ENCODE peak calls at places on chromosomes 12 and 14, in nine cellular contexts. J is brain microvascular endothelial cell, O is psoas muscle, W is left ventricle myocardium inferior, H is cardiac muscle cell, F is astrocyte of the spinal cord, B is fibroblast of the aortic adventitia, S is A549, Y is fibroblast of lung. U is an unnamed sample.

GRCh38 chr12:41486718-41487117 is 298.6 kb downstream of the PDZRN4 start:
- DNase-seq in J (peak), O (no peak), W (no peak), H (no peak), F (peak), B (no peak), S (no peak), Y (peak), U (peak)

GRCh38 chr12:66516133-66516532 is 162.7 kb downstream of the GRIP1 start:
- DNase-seq in J (peak), O (no peak), W (no peak), H (no peak), F (peak), B (no peak), S (no peak), Y (peak), U (no peak)

GRCh38 chr14:103290056-103290455 is 44.0 kb upstream of the EIF5 start:
- DNase-seq in J (no peak), O (no peak), W (no peak), H (no peak), F (no peak), B (no peak), S (no peak), Y (no peak), U (no peak)

GRCh38 chr12:31597066-31597465 is 6.1 kb upstream of the DENND5B start:
- DNase-seq in J (no peak), O (no peak), W (no peak), H (no peak), F (no peak), B (no peak), S (no peak), Y (no peak), U (no peak)

GRCh38 chr14:74977164-74977900 is 21.9 kb upstream of the PGF start:
- DNase-seq in J (no peak), O (no peak), W (no peak), H (no peak), F (no peak), B (no peak), S (no peak), Y (no peak), U (no peak)

GRCh38 chr12:106975098-106975497 is 11.8 kb downstream of the MTERF2 start:
- DNase-seq in J (no peak), O (no peak), W (no peak), H (no peak), F (no peak), B (no peak), S (no peak), Y (no peak), U (no peak)

GRCh38 chr12:131828671-131829350 is 618 bp downstream of the MMP17 start:
- DNase-seq in J (no peak), O (no peak), W (no peak), H (peak), F (no peak), B (no peak), S (no peak), Y (no peak), U (no peak)

GRCh38 chr14:96502621-96503251 is 554 bp downstream of the PAPOLA start:
- DNase-seq in J (peak), O (peak), W (peak), H (peak), F (peak), B (peak), S (peak), Y (peak), U (no peak)

GRCh38 chr12:3137268-3137761 is 60.1 kb downstream of the TSPAN9 start:
- DNase-seq in J (no peak), O (peak), W (peak), H (peak), F (peak), B (peak), S (peak), Y (peak), U (no peak)

GRCh38 chr14:101071493-101071891 is 168.0 kb upstream of the RTL1 start:
- DNase-seq in J (no peak), O (no peak), W (no peak), H (no peak), F (no peak), B (no peak), S (no peak), Y (no peak), U (no peak)

GRCh38 chr12:10673660-10674384 is at the start of gene STYK1:
- DNase-seq in J (no peak), O (peak), W (peak), H (peak), F (peak), B (peak), S (peak), Y (peak), U (no peak)

GRCh38 chr12:17097674-17098073 is 491.7 kb upstream of the LMO3 start:
- DNase-seq in J (no peak), O (no peak), W (no peak), H (no peak), F (no peak), B (no peak), S (no peak), Y (no peak), U (no peak)

GRCh38 chr14:104132981-104133380 is 5.4 kb upstream of the KIF26A start:
- DNase-seq in J (no peak), O (peak), W (peak), H (peak), F (no peak), B (no peak), S (no peak), Y (no peak), U (no peak)

GRCh38 chr14:48568688-48569087 is 893.3 kb upstream of the MDGA2 start:
- DNase-seq in J (peak), O (no peak), W (no peak), H (no peak), F (no peak), B (no peak), S (no peak), Y (peak), U (no peak)

GRCh38 chr12:1798734-1799067 is 21.7 kb upstream of the LRTM2 start:
- DNase-seq in J (no peak), O (no peak), W (no peak), H (no peak), F (no peak), B (no peak), S (no peak), Y (no peak), U (no peak)

GRCh38 chr12:70645494-70646317 is 8.5 kb upstream of the PTPRB start:
- DNase-seq in J (peak), O (peak), W (peak), H (no peak), F (peak), B (peak), S (peak), Y (peak), U (peak)

GRCh38 chr14:51652168-51653095 is 722 bp downstream of the FRMD6 start:
- DNase-seq in J (no peak), O (no peak), W (peak), H (no peak), F (peak), B (peak), S (peak), Y (peak), U (no peak)

GRCh38 chr12:110670161-110670701 is 18.7 kb downstream of the HVCN1 start:
- DNase-seq in J (no peak), O (no peak), W (no peak), H (no peak), F (no peak), B (no peak), S (no peak), Y (no peak), U (no peak)

GRCh38 chr12:26787125-26787495 is 45.9 kb downstream of the ITPR2 start:
- DNase-seq in J (peak), O (no peak), W (no peak), H (no peak), F (peak), B (peak), S (no peak), Y (peak), U (peak)

GRCh38 chr12:10771132-10771733 is 31.2 kb downstream of the TAS2R7 start:
- DNase-seq in J (peak), O (no peak), W (no peak), H (peak), F (peak), B (peak), S (peak), Y (peak), U (no peak)

GRCh38 chr12:15336772-15337553 is 14.7 kb downstream of the PTPRO start:
- DNase-seq in J (peak), O (no peak), W (no peak), H (no peak), F (peak), B (peak), S (no peak), Y (peak), U (no peak)

GRCh38 chr12:109606261-109607028 is 32.9 kb downstream of the MVK start:
- DNase-seq in J (no peak), O (no peak), W (peak), H (peak), F (peak), B (no peak), S (no peak), Y (no peak), U (peak)

GRCh38 chr14:104389326-104390220 is 190.0 kb upstream of the C14orf180 start:
- DNase-seq in J (no peak), O (no peak), W (no peak), H (no peak), F (no peak), B (no peak), S (no peak), Y (no peak), U (no peak)

GRCh38 chr14:103123634-103124500 is 606 bp downstream of the TNFAIP2 start:
- DNase-seq in J (no peak), O (peak), W (peak), H (no peak), F (no peak), B (peak), S (no peak), Y (no peak), U (no peak)

GRCh38 chr14:102589761-102590290 is 2.6 kb upstream of the RCOR1 start:
- DNase-seq in J (no peak), O (no peak), W (no peak), H (no peak), F (no peak), B (no peak), S (no peak), Y (no peak), U (no peak)

GRCh38 chr14:77323571-77323970 is 2.7 kb downstream of the GSTZ1 start:
- DNase-seq in J (no peak), O (no peak), W (no peak), H (no peak), F (no peak), B (no peak), S (no peak), Y (no peak), U (no peak)

GRCh38 chr14:77324816-77325745 is 4.2 kb downstream of the GSTZ1 start:
- DNase-seq in J (no peak), O (no peak), W (no peak), H (no peak), F (no peak), B (no peak), S (no peak), Y (no peak), U (no peak)

GRCh38 chr14:77327111-77327510 is 6.3 kb downstream of the GSTZ1 start:
- DNase-seq in J (no peak), O (no peak), W (no peak), H (no peak), F (no peak), B (no peak), S (no peak), Y (no peak), U (no peak)

GRCh38 chr14:77324289-77324688 is 3.5 kb downstream of the GSTZ1 start:
- DNase-seq in J (no peak), O (no peak), W (no peak), H (no peak), F (no peak), B (no peak), S (no peak), Y (no peak), U (no peak)

GRCh38 chr14:77325746-77326094 is 4.9 kb downstream of the GSTZ1 start:
- DNase-seq in J (no peak), O (no peak), W (no peak), H (no peak), F (no peak), B (no peak), S (no peak), Y (no peak), U (no peak)
- TF ChIP-seq CTCF in J (no peak), O (no peak), W (no peak), H (no peak), F (no peak), B (no peak), S (no peak), Y (no peak), U (no peak)

GRCh38 chr12:12979151-12979550 is 20.9 kb downstream of the HEBP1 start:
- DNase-seq in J (peak), O (no peak), W (no peak), H (no peak), F (no peak), B (peak), S (no peak), Y (no peak), U (no peak)
- H3K4me3 ChIP-seq in J (no peak), O (no peak), W (no peak), H (no peak), F (no peak), B (no peak), S (no peak), Y (no peak), U (no peak)

GRCh38 chr12:122935318-122935717 is 30.9 kb downstream of the ABCB9 start:
- DNase-seq in J (no peak), O (no peak), W (no peak), H (peak), F (no peak), B (no peak), S (no peak), Y (no peak), U (no peak)

GRCh38 chr12:122928891-122929538 is 33.1 kb upstream of the VPS37B start:
- DNase-seq in J (no peak), O (no peak), W (no peak), H (no peak), F (no peak), B (no peak), S (no peak), Y (no peak), U (no peak)

GRCh38 chr12:122929812-122930211 is 33.9 kb upstream of the VPS37B start:
- DNase-seq in J (no peak), O (no peak), W (no peak), H (no peak), F (no peak), B (no peak), S (no peak), Y (no peak), U (no peak)

GRCh38 chr12:122934722-122935121 is 31.5 kb downstream of the ABCB9 start:
- DNase-seq in J (no peak), O (no peak), W (no peak), H (no peak), F (no peak), B (no peak), S (no peak), Y (no peak), U (no peak)

GRCh38 chr12:122932207-122932606 is 34.1 kb downstream of the ABCB9 start:
- DNase-seq in J (no peak), O (no peak), W (no peak), H (no peak), F (no peak), B (no peak), S (no peak), Y (no peak), U (no peak)
- TF ChIP-seq CTCF in J (no peak), O (no peak), W (no peak), H (no peak), F (no peak), B (no peak), S (no peak), Y (no peak), U (no peak)

DNA sequence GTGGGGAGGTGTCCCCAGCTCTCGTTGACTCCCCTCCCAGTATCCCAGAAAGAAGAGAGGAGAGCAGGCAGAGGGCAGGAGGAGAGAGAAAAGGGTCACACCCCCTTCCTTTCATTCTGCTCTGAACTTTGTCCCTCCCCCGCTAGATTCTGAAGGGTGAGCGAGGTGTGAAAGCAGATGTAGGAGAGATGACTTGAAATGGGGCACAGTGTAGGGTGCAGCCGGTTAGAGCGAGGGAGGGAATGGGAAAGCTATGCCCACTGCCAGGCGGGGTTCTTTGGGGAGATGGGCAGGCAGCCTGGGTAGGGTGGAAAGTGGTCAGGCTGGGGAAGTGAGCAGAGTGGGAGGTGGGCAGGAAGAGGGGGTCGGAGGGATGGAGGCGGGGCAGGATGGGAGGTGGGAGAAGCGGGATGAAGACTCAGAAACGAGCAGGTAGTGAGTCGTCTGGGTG is 11.6 kb upstream of the CALCOCO1 start:
- DNase-seq in J (no peak), O (no peak), W (no peak), H (no peak), F (no peak), B (no peak), S (no peak), Y (no peak), U (no peak)
- H3K4me3 ChIP-seq in J (no peak), O (no peak), W (no peak), H (no peak), F (no peak), B (no peak), S (no peak), Y (no peak), U (no peak)

DNA sequence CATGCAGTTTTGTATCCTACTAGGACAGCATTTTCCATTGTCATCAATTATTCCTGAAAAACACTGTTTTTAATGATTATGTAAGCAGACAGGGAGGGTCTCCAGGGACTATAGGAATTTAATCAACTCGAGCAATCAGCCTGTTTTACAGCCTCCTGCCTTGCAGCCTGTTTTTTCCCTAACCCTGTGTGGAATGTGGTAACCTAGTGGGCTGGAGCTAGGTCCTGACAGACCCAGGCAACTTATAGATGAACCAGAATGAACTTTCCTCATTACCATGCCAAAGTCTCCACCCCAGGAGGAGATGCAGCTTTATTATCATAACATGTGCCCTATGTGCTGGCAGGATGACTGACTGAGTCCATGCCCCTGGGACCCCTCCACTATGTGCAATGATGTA is 375.1 kb downstream of the BMP4 start:
- DNase-seq in J (no peak), O (no peak), W (no peak), H (no peak), F (no peak), B (no peak), S (no peak), Y (no peak), U (no peak)
- TF ChIP-seq CTCF in J (no peak), O (no peak), W (no peak), H (no peak), F (no peak), B (no peak), S (no peak), Y (no peak), U (no peak)

DNA sequence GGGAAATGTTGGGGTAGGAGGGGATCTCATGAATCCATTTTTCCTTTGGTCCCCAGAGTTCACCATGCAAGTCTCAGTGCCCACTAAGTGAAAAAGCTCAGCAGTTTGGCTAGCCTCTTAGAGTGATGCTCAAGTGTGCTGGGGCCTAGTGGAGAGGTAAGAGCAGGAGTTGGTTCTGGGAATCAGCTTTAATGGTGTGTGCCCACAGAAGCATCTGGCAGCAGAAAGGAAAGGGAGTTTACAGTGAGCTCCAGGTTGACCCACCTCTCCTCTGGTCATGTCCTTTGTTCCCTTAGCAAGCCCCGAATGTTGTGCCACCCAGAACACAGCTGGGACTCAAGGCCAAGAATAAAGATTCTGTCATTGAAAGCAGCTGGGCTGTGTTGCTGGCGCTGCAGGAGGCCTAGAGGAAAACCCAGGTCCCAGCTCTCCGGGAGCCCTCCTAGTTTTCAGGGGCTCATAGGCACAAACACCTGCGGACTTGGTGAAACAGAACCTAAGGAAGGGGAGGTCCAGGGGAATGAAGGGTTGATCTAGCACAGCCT is 320.8 kb downstream of the ZFP36L1 start:
- DNase-seq in J (no peak), O (no peak), W (no peak), H (no peak), F (no peak), B (no peak), S (no peak), Y (no peak), U (no peak)
- H3K4me3 ChIP-seq in J (no peak), O (no peak), W (no peak), H (no peak), F (no peak), B (no peak), S (no peak), Y (no peak), U (no peak)

GRCh38 chr12:52380271-52380694 is 5.2 kb downstream of the KRT84 start:
- DNase-seq in J (peak), O (no peak), W (no peak), H (peak), F (peak), B (peak), S (peak), Y (no peak), U (no peak)

GRCh38 chr12:52382854-52383253 is 2.6 kb downstream of the KRT84 start:
- DNase-seq in J (no peak), O (no peak), W (no peak), H (no peak), F (no peak), B (no peak), S (no peak), Y (no peak), U (no peak)

GRCh38 chr12:52379536-52379935 is 5.9 kb downstream of the KRT84 start:
- DNase-seq in J (no peak), O (no peak), W (no peak), H (no peak), F (no peak), B (no peak), S (no peak), Y (no peak), U (no peak)

GRCh38 chr12:52383331-52383730 is 2.1 kb downstream of the KRT84 start:
- DNase-seq in J (no peak), O (no peak), W (no peak), H (no peak), F (no peak), B (no peak), S (no peak), Y (no peak), U (no peak)

DNA sequence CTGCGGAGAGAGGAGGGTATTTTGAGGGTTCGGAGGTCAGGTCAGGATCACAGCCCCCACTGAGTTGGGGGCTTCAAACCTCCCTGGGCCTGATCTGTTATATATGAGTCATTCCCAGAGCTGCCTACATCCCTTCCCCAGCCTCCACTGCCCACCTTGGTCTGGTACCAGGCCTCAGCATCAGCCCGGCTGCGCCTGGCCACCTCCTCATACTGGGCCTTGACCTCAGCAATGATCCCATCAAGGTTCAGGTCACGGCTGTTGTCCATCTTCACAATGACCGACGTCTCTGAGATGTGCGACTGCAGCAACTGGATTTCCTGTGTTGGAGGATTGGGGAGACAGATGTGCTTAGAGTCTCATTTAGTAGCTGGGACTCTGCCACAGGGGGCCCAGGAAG is 4.2 kb downstream of the KRT84 start:
- DNase-seq in J (no peak), O (no peak), W (no peak), H (no peak), F (no peak), B (no peak), S (no peak), Y (no peak), U (no peak)
- TF ChIP-seq CTCF in J (no peak), O (no peak), W (no peak), H (no peak), F (no peak), B (no peak), S (no peak), Y (no peak), U (no peak)

GRCh38 chr12:94650143-94651056 is at the start of gene TMCC3:
- DNase-seq in J (no peak), O (peak), W (peak), H (peak), F (no peak), B (peak), S (peak), Y (peak), U (no peak)
- H3K4me3 ChIP-seq in J (peak), O (peak), W (peak), H (peak), F (peak), B (peak), S (peak), Y (peak), U (peak)